ENCODE peak calls at places on chromosomes 1 and 21, in eight cellular contexts. A, F, R, K, G, V, X and Z are unnamed samples.
A peak's percentile ranks its signal among the peaks of the same experiment; 100 is the strongest.

GRCh38 chr1:68115308-68115707 is 64.9 kb upstream of the DIRAS3 start:
- DNase-seq in A (no peak), F (no peak), R (no peak), K (no peak), G (no peak), V (no peak), X (no peak), Z (no peak)

GRCh38 chr1:119492763-119493162 is 14.2 kb upstream of the HSD3B1 start:
- DNase-seq in A (no peak), F (no peak), R (no peak), K (no peak), G (no peak), V (no peak), X (no peak), Z (no peak)

GRCh38 chr1:8702121-8702520 is 115.3 kb downstream of the RERE start:
- DNase-seq in A (no peak), F (no peak), R (no peak), K (no peak), G (no peak), V (peak; percentile 56), X (no peak), Z (peak; percentile 57)

GRCh38 chr1:153968400-153968799 is 698 bp downstream of the CREB3L4 start:
- DNase-seq in A (no peak), F (no peak), R (peak; percentile 42), K (no peak), G (no peak), V (no peak), X (no peak), Z (no peak)

GRCh38 chr1:89607888-89608626 is 24.9 kb upstream of the LRRC8C start:
- DNase-seq in A (no peak), F (no peak), R (no peak), K (no peak), G (no peak), V (no peak), X (no peak), Z (no peak)

GRCh38 chr21:39093526-39093925 is 89.7 kb downstream of the PSMG1 start:
- DNase-seq in A (no peak), F (no peak), R (no peak), K (no peak), G (no peak), V (peak; percentile 50), X (no peak), Z (no peak)

GRCh38 chr1:36517019-36517387 is 34.3 kb upstream of the CSF3R start:
- DNase-seq in A (no peak), F (no peak), R (no peak), K (no peak), G (peak; percentile 30), V (no peak), X (no peak), Z (no peak)

GRCh38 chr1:90591970-90592356 is 125.1 kb downstream of the BARHL2 start:
- DNase-seq in A (no peak), F (no peak), R (no peak), K (no peak), G (no peak), V (no peak), X (no peak), Z (no peak)

GRCh38 chr1:214643032-214643431 is 40.0 kb downstream of the CENPF start:
- DNase-seq in A (no peak), F (no peak), R (no peak), K (no peak), G (no peak), V (no peak), X (no peak), Z (no peak)

GRCh38 chr1:237677979-237678378 is 212.7 kb downstream of the ZP4 start:
- DNase-seq in A (no peak), F (no peak), R (no peak), K (no peak), G (no peak), V (no peak), X (no peak), Z (no peak)

GRCh38 chr1:87120779-87121178 is 206.3 kb downstream of the HS2ST1 start:
- DNase-seq in A (no peak), F (no peak), R (no peak), K (no peak), G (peak; percentile 39), V (no peak), X (no peak), Z (no peak)

GRCh38 chr1:87115317-87115885 is 201.0 kb downstream of the HS2ST1 start:
- DNase-seq in A (no peak), F (no peak), R (no peak), K (no peak), G (no peak), V (no peak), X (peak; percentile 55), Z (no peak)

GRCh38 chr1:87119741-87120140 is 205.3 kb downstream of the HS2ST1 start:
- DNase-seq in A (no peak), F (no peak), R (no peak), K (no peak), G (no peak), V (no peak), X (no peak), Z (no peak)

GRCh38 chr1:87121732-87122163 is 206.9 kb upstream of the LMO4 start:
- DNase-seq in A (no peak), F (no peak), R (no peak), K (no peak), G (no peak), V (no peak), X (no peak), Z (no peak)

DNA sequence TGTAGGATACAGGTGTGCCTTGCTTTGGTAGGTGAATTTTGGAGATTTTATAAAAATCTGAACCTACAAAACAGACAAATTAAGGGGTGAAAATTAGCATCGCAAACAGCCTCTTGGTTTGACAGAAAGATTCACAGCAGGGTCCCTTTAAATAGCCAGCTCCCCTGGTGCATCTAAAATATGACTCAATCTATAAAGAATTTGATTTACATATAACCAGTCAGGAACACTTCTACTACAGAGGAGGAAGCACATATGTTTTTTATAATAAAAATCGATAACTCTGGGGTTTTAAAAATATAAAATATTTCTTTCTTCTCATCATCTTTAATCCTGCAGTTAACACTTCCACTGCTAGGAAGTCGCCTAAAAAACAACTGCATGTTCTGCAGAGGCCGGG is 203.3 kb downstream of the HS2ST1 start:
- DNase-seq in A (no peak), F (no peak), R (no peak), K (no peak), G (no peak), V (no peak), X (no peak), Z (no peak)
- TF ChIP-seq EP300 in A (no peak), F (no peak), R (no peak), K (no peak), G (no peak), V (no peak), X (no peak), Z (no peak)

GRCh38 chr1:1540015-1540816 is at the start of gene TMEM240:
- DNase-seq in A (no peak), F (no peak), R (peak; percentile 88), K (peak; percentile 86), G (no peak), V (peak; percentile 93), X (peak; percentile 62), Z (peak; percentile 68)
- H3K27ac ChIP-seq in A (no peak within 1 kb of the TSS), F (no peak within 1 kb of the TSS), R (peak within 1 kb of the TSS; percentile 87), K (peak within 1 kb of the TSS; percentile 44), G (no peak within 1 kb of the TSS), V (peak within 1 kb of the TSS; percentile 83), X (peak within 1 kb of the TSS; percentile 88), Z (peak within 1 kb of the TSS; percentile 53)

DNA sequence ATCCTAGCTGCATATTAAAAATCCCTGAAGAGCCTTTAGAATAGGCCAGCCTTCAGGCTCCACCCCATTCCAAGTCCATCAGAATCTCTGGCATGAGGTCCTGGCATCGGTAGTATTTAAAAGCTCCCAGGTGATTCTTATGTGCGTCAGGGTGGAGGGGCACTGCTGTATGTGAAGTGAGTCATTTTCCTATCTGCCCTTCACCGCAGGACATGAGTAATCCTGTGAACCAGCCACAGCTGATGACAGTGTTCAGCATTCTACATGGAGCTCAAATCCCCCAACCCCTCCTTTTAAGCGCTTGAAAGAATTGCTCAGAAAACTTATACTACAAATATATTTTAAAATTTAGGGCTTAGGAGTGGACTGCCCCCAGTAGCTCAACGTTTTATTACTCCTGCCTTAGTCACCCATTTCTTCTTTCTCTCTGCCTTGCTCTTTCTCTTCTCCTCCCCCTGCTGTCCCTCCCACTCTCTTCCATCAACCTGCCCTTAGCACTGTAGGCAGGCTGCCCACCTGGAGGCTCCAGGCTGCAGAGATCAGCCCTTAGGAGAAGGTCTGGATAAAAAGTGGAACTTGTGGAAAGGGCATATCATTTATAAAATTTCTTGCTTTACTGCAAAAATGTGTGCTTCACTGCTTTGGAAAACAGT is 73.8 kb upstream of the ZNF281 start:
- DNase-seq in A (peak; percentile 72), F (peak; percentile 98), R (no peak), K (no peak), G (peak; percentile 33), V (no peak), X (peak; percentile 18), Z (no peak)
- H3K4me3 ChIP-seq in A (peak overlapping the region; percentile 18), F (no peak overlapping the region), R (no peak overlapping the region), K (no peak overlapping the region), G (no peak overlapping the region), V (no peak overlapping the region), X (no peak overlapping the region), Z (no peak overlapping the region)

GRCh38 chr21:36701912-36702621 is 3.2 kb downstream of the SIM2 start:
- DNase-seq in A (no peak), F (no peak), R (no peak), K (no peak), G (no peak), V (no peak), X (no peak), Z (no peak)
- TF ChIP-seq EP300 in A (no peak), F (no peak), R (no peak), K (no peak), G (no peak), V (no peak), X (no peak), Z (no peak)

GRCh38 chr1:88169939-88170338 is 514.1 kb upstream of the PKN2 start:
- DNase-seq in A (no peak), F (no peak), R (no peak), K (no peak), G (no peak), V (no peak), X (no peak), Z (no peak)

GRCh38 chr1:88175120-88175630 is 508.9 kb upstream of the PKN2 start:
- DNase-seq in A (no peak), F (no peak), R (no peak), K (no peak), G (no peak), V (no peak), X (no peak), Z (no peak)

GRCh38 chr1:88180449-88181108 is 503.5 kb upstream of the PKN2 start:
- DNase-seq in A (peak; percentile 35), F (peak; percentile 5), R (peak; percentile 69), K (peak; percentile 61), G (peak; percentile 41), V (no peak), X (peak; percentile 27), Z (peak; percentile 83)

GRCh38 chr1:88179943-88180342 is 504.1 kb upstream of the PKN2 start:
- DNase-seq in A (no peak), F (no peak), R (no peak), K (no peak), G (no peak), V (no peak), X (no peak), Z (no peak)

DNA sequence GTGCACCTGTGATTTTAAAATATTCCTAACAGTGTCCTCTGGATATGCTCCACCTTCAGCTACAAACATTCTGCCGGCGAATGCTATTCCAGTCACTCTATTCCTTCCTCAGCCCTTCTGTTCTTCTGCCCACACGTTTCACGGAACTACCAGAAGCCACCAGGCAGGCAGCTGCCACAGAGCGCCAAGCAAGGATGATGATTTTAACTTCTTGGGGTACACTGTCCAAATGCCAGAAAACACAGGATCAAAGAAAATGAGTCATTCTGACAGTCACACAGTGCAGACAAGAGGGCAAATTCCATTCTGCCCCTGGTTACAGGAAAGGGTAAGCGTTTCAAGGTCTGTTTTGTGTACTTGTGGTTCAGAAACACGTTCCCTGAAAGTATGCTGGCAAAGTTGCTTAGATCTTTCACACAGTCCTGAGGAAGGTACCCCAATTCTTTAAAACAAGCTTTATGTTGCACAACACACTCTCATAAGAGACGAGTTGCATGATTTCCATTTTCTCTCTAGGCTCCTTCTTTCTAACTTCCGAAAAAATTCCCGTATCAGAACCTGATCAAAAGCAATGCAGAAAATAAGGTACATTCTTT is 508.3 kb upstream of the PKN2 start:
- DNase-seq in A (no peak), F (peak; percentile 1), R (no peak), K (no peak), G (no peak), V (no peak), X (no peak), Z (peak; percentile 11)
- H3K27ac ChIP-seq in A (no peak overlapping the region), F (peak overlapping the region; percentile 70), R (no peak overlapping the region), K (no peak overlapping the region), G (no peak overlapping the region), V (no peak overlapping the region), X (no peak overlapping the region), Z (peak overlapping the region; percentile 31)